ENCODE peak calls at places on chromosomes 11 and 22, in eight cellular contexts. R, F, J, T, D, A, E and M are unnamed samples.

GRCh38 chr11:119721129-119722120 is 7.6 kb downstream of the NECTIN1 start:
- DNase-seq in J (peak), F (peak), E (no peak), R (no peak), T (no peak), A (no peak), D (no peak), M (no peak)

GRCh38 chr11:104905271-104905670 is 7.0 kb upstream of the CASP12 start:
- DNase-seq in J (peak), A (no peak), F (no peak), D (no peak), R (no peak), T (peak), E (no peak), M (no peak)

GRCh38 chr11:33168605-33169240 is 7.4 kb upstream of the CSTF3 start:
- DNase-seq in A (no peak), R (no peak), T (no peak), D (no peak), F (no peak), J (no peak), E (no peak), M (no peak)

GRCh38 chr22:50715776-50716175 is 22.2 kb upstream of the ACR start:
- DNase-seq in J (no peak), D (no peak), F (no peak), A (no peak), E (no peak), T (no peak), R (no peak), M (no peak)

GRCh38 chr11:120358729-120359128 is 22.5 kb downstream of the ARHGEF12 start:
- DNase-seq in D (no peak), E (no peak), T (no peak), R (no peak), A (no peak), J (no peak), F (no peak), M (no peak)

GRCh38 chr11:119262668-119263351 is 54.1 kb downstream of the MCAM start:
- DNase-seq in R (no peak), J (peak), F (no peak), A (no peak), E (peak), D (no peak), T (no peak), M (no peak)

GRCh38 chr11:8682219-8683114 is at the start of the genes RPL27A and TRIM66:
- DNase-seq in T (peak), F (peak), A (peak), E (peak), J (peak), R (peak), D (peak), M (peak)

GRCh38 chr11:60924906-60925684 is 835 bp downstream of the TMEM132A start:
- DNase-seq in F (no peak), E (no peak), R (no peak), D (no peak), A (no peak), T (no peak), J (no peak), M (no peak)

GRCh38 chr22:18005201-18005926 is 19.0 kb downstream of the MICAL3 start:
- DNase-seq in F (no peak), E (no peak), R (no peak), A (no peak), T (no peak), J (peak), D (no peak), M (no peak)

GRCh38 chr11:93608280-93608862 is 53.1 kb upstream of the CEP295 start:
- DNase-seq in J (no peak), D (no peak), E (no peak), F (no peak), R (no peak), A (no peak), T (no peak), M (no peak)

GRCh38 chr22:44889233-44889878 is 120.4 kb downstream of the PHF21B start:
- DNase-seq in J (no peak), A (no peak), D (peak), R (no peak), E (no peak), F (no peak), T (no peak), M (no peak)

GRCh38 chr11:133215529-133216230 is 316.6 kb downstream of the OPCML start:
- DNase-seq in F (no peak), D (no peak), A (no peak), T (no peak), R (no peak), J (no peak), E (no peak), M (no peak)

GRCh38 chr11:288328-289144 is at the start of gene PGGHG:
- DNase-seq in A (peak), E (no peak), T (no peak), J (no peak), F (no peak), D (peak), R (peak), M (peak)

GRCh38 chr11:3808846-3809623 is 675 bp downstream of the PGAP2 start:
- DNase-seq in R (peak), A (peak), D (no peak), E (peak), T (peak), J (peak), F (peak), M (peak)

GRCh38 chr11:3181722-3182461 is 16.8 kb upstream of the OSBPL5 start:
- DNase-seq in J (no peak), D (no peak), A (no peak), E (no peak), R (no peak), F (no peak), T (no peak), M (no peak)

GRCh38 chr22:39933741-39934140 is 26.5 kb upstream of the TMA7B start:
- DNase-seq in E (no peak), F (no peak), A (no peak), T (no peak), R (no peak), J (no peak), D (no peak), M (no peak)

GRCh38 chr22:45069925-45070324 is 60.1 kb upstream of the PHF21B start:
- DNase-seq in E (no peak), T (no peak), F (no peak), D (no peak), A (no peak), R (no peak), J (no peak), M (no peak)

GRCh38 chr11:205221-206001 is 1.8 kb downstream of the BET1L start:
- DNase-seq in T (no peak), J (no peak), R (no peak), A (no peak), E (no peak), D (no peak), F (no peak), M (peak)

GRCh38 chr11:114008331-114008730 is 33.4 kb downstream of the HTR3A start:
- DNase-seq in A (no peak), F (no peak), J (no peak), T (no peak), E (no peak), D (no peak), R (no peak), M (no peak)

GRCh38 chr22:36374603-36375024 is 13.2 kb downstream of the MYH9 start:
- DNase-seq in J (peak), F (no peak), A (no peak), T (peak), E (no peak), D (no peak), R (peak), M (peak)

GRCh38 chr11:68827733-68828132 is 14.0 kb downstream of the CPT1A start:
- DNase-seq in D (peak), T (no peak), A (no peak), F (peak), R (no peak), J (no peak), E (no peak), M (no peak)

GRCh38 chr22:17477401-17477833 is 85.9 kb upstream of the SLC25A18 start:
- DNase-seq in F (no peak), A (no peak), E (no peak), R (no peak), D (no peak), J (no peak), T (no peak), M (no peak)

GRCh38 chr11:113778111-113778910 is 1.3 kb upstream of the CLDN25 start:
- DNase-seq in R (no peak), D (no peak), F (peak), T (no peak), E (no peak), A (no peak), J (peak), M (peak)

GRCh38 chr22:28027453-28028448 is 108.7 kb upstream of the PITPNB start:
- DNase-seq in R (no peak), J (peak), A (no peak), D (peak), T (no peak), E (no peak), F (no peak), M (no peak)

GRCh38 chr22:46582281-46582811 is 37.8 kb upstream of the GRAMD4 start:
- DNase-seq in T (no peak), E (no peak), A (no peak), J (no peak), F (no peak), D (peak), R (peak), M (peak)

GRCh38 chr11:6610591-6610990 is 1.4 kb downstream of the TAF10 start:
- DNase-seq in T (no peak), E (no peak), D (no peak), J (no peak), F (no peak), R (no peak), A (no peak), M (no peak)

GRCh38 chr11:121844016-121844415 is 272.0 kb downstream of the BLID start:
- DNase-seq in R (no peak), T (no peak), D (no peak), E (no peak), A (no peak), F (no peak), J (no peak), M (no peak)

GRCh38 chr11:61152816-61153592 is 8.2 kb downstream of the VPS37C start:
- DNase-seq in A (no peak), E (no peak), D (no peak), J (peak), F (no peak), T (no peak), R (no peak), M (no peak)

GRCh38 chr11:95095858-95096587 is 6.4 kb downstream of the ENDOD1 start:
- DNase-seq in F (no peak), D (no peak), J (peak), E (peak), A (no peak), R (no peak), T (no peak), M (no peak)

GRCh38 chr11:21195995-21196394 is 526.6 kb downstream of the NELL1 start:
- DNase-seq in A (no peak), D (no peak), T (no peak), J (no peak), R (no peak), E (no peak), F (no peak), M (no peak)

GRCh38 chr11:18368236-18368635 is 26.1 kb upstream of the LDHA start:
- DNase-seq in T (no peak), J (no peak), F (no peak), D (no peak), R (no peak), A (no peak), E (no peak), M (no peak)

GRCh38 chr11:106021181-106021966 is 666 bp downstream of the MSANTD4 start:
- DNase-seq in T (no peak), F (peak), E (no peak), J (no peak), D (no peak), A (no peak), R (no peak), M (no peak)

GRCh38 chr11:106399075-106399500 is 321.6 kb downstream of the AASDHPPT start:
- DNase-seq in J (no peak), T (peak), F (no peak), A (no peak), E (no peak), D (peak), R (no peak), M (no peak)

GRCh38 chr11:46119352-46120216 is 1.7 kb downstream of the PHF21A start:
- DNase-seq in R (peak), J (peak), D (no peak), A (no peak), E (no peak), T (no peak), F (peak), M (peak)

GRCh38 chr11:46121724-46122477 is 647 bp upstream of the PHF21A start:
- DNase-seq in J (peak), F (peak), R (peak), A (no peak), E (no peak), T (peak), D (peak), M (peak)

GRCh38 chr11:46120361-46120710 is 918 bp downstream of the PHF21A start:
- DNase-seq in D (peak), T (no peak), R (peak), F (no peak), A (no peak), E (no peak), J (no peak), M (no peak)

GRCh38 chr11:46121328-46121723 is at the start of gene PHF21A:
- DNase-seq in T (peak), D (peak), R (peak), A (peak), E (no peak), F (peak), J (peak), M (peak)

GRCh38 chr11:46120711-46121327 is 435 bp downstream of the PHF21A start:
- DNase-seq in J (peak), E (no peak), R (peak), T (no peak), F (peak), D (no peak), A (no peak), M (peak)
- TF ChIP-seq POLR2AphosphoS5 in J (no peak), E (no peak), R (no peak), T (peak), F (no peak), D (no peak), A (no peak), M (no peak)

GRCh38 chr11:47359586-47359985 is 7.1 kb upstream of the MYBPC3 start:
- DNase-seq in J (no peak), T (no peak), D (no peak), F (no peak), R (no peak), A (no peak), E (no peak), M (no peak)
- TF ChIP-seq POLR2AphosphoS5 in J (no peak), T (no peak), D (no peak), F (no peak), R (no peak), A (no peak), E (no peak), M (no peak)

GRCh38 chr22:31284241-31284745 is 8.0 kb downstream of the PIK3IP1 start:
- DNase-seq in F (peak), T (no peak), E (no peak), R (no peak), D (no peak), A (no peak), J (no peak), M (no peak)

GRCh38 chr22:31284756-31285155 is 7.5 kb downstream of the PIK3IP1 start:
- DNase-seq in T (no peak), R (no peak), A (no peak), J (peak), F (no peak), D (no peak), E (no peak), M (no peak)

GRCh38 chr22:31287818-31288495 is 4.3 kb downstream of the PIK3IP1 start:
- DNase-seq in J (no peak), R (no peak), T (no peak), A (no peak), F (no peak), D (no peak), E (no peak), M (no peak)

GRCh38 chr22:31288496-31289235 is 3.6 kb downstream of the PIK3IP1 start:
- DNase-seq in J (no peak), T (no peak), E (no peak), A (no peak), D (no peak), R (no peak), F (no peak), M (no peak)

DNA sequence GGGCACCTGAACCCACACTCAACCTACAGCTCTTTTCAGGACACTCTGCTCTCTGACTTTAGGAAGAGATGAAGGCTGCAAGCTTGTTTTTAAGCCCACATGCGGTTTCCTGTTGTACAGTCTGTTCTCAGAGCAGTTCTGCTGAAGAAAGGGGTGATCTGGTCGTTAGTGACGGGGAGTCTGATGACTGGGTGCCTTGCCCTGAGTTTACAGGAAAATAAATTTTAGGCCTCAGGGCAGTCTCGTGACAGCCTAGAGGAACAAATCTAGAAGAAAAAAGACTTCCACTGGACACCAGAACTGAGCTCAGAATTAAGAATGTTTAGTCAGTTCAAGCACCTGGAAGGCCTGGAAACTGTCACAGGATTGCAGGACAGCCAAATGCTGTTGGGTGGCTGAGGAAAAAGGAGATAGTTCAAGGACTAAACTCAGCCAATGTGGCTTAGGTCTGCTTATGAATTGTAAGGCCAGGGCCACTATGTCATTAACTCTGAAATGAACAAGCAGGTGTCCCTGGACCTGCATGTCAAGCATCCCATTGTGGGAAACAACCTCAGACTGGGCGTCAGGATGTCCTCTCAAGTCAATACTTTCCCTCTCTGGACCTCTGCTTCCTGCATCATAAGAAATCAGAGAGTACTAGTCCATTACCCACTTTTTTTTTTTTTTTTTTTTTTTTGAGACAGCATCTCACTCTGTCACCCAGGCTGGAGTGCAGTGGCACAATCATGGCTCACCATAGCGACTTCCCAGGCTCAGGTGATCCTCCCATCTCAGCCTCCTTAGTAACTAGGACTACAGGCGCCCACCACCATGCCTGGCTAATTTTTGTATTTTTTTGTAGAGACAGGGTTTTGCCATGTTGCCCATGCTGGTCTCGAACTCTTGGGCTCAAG is 5.7 kb downstream of the PIK3IP1 start:
- DNase-seq in J (no peak), R (peak), T (no peak), D (no peak), A (no peak), E (no peak), F (no peak), M (no peak)
- TF ChIP-seq POLR2AphosphoS5 in J (no peak), R (no peak), T (no peak), D (no peak), A (no peak), E (no peak), F (no peak), M (peak)

GRCh38 chr11:103842795-103843194 is 193.6 kb upstream of the DDI1 start:
- DNase-seq in A (no peak), T (no peak), J (peak), R (no peak), D (no peak), F (no peak), E (no peak), M (no peak)
- TF ChIP-seq POLR2AphosphoS5 in A (no peak), T (no peak), J (no peak), R (no peak), D (no peak), F (no peak), E (no peak), M (no peak)

GRCh38 chr11:74388678-74389327 is 9.4 kb downstream of the PGM2L1 start:
- DNase-seq in D (peak), A (no peak), E (peak), J (peak), R (peak), T (no peak), F (peak), M (peak)
- TF ChIP-seq POLR2AphosphoS5 in D (no peak), A (no peak), E (no peak), J (no peak), R (no peak), T (no peak), F (no peak), M (no peak)